ENCODE peak calls at places on chromosomes 2 and 18, in ten cellular contexts. S, N, G, L, J, C, I, Q, M and A are unnamed samples. For H3K4me1 and H3K27me3, the result is how much of the 10 kb centered on the place peaks cover.

GRCh38 chr2:229237270-229237669 is 33.8 kb downstream of the PID1 start:
- DNase-seq in S (no peak), N (no peak), G (no peak), L (no peak), J (no peak), C (no peak), I (no peak), Q (no peak), M (no peak), A (no peak)

GRCh38 chr2:105117565-105117964 is 79.7 kb downstream of the MRPS9 start:
- DNase-seq in S (no peak), N (peak), G (no peak), L (no peak), J (no peak), C (no peak), I (no peak), Q (no peak), M (no peak), A (no peak)

GRCh38 chr18:2406544-2406943 is 164.8 kb downstream of the METTL4 start:
- DNase-seq in S (peak), N (no peak), G (no peak), L (no peak), J (peak), C (no peak), I (peak), Q (no peak), M (no peak), A (no peak)

GRCh38 chr2:26412091-26412673 is 10.5 kb downstream of the DRC1 start:
- DNase-seq in S (peak), N (no peak), G (no peak), L (no peak), J (peak), C (no peak), I (no peak), Q (no peak), M (no peak), A (no peak)

GRCh38 chr2:225122007-225122406 is 79.7 kb upstream of the DOCK10 start:
- DNase-seq in S (no peak), N (peak), G (no peak), L (no peak), J (no peak), C (no peak), I (no peak), Q (no peak), M (no peak), A (no peak)

GRCh38 chr2:113219889-113220641 is 46.3 kb downstream of the PSD4 start:
- DNase-seq in S (peak), N (no peak), G (no peak), L (peak), J (peak), C (peak), I (no peak), Q (peak), M (no peak), A (peak)

GRCh38 chr2:173016451-173016850 is 59.2 kb upstream of the MAP3K20 start:
- DNase-seq in S (no peak), N (no peak), G (no peak), L (no peak), J (no peak), C (no peak), I (no peak), Q (no peak), M (no peak), A (no peak)

GRCh38 chr18:79589601-79590091 is 90.0 kb upstream of the CTDP1 start:
- DNase-seq in S (no peak), N (no peak), G (no peak), L (peak), J (no peak), C (no peak), I (no peak), Q (peak), M (no peak), A (no peak)

GRCh38 chr2:31863867-31864266 is 146.9 kb downstream of the MEMO1 start:
- DNase-seq in S (no peak), N (no peak), G (no peak), L (no peak), J (no peak), C (no peak), I (no peak), Q (no peak), M (no peak), A (no peak)

GRCh38 chr18:26456070-26456491 is 92.3 kb downstream of the KCTD1 start:
- DNase-seq in S (no peak), N (no peak), G (no peak), L (no peak), J (no peak), C (no peak), I (no peak), Q (no peak), M (no peak), A (peak)

GRCh38 chr18:51622676-51623075 is 425.2 kb upstream of the MEX3C start:
- DNase-seq in S (no peak), N (peak), G (no peak), L (no peak), J (no peak), C (no peak), I (no peak), Q (no peak), M (no peak), A (no peak)

GRCh38 chr18:77100751-77101355 is 31.7 kb downstream of the MBP start:
- DNase-seq in S (peak), N (no peak), G (no peak), L (no peak), J (no peak), C (peak), I (no peak), Q (no peak), M (no peak), A (peak)

GRCh38 chr2:26712486-26713465 is 20.3 kb downstream of the KCNK3 start:
- DNase-seq in S (no peak), N (peak), G (no peak), L (no peak), J (no peak), C (no peak), I (no peak), Q (peak), M (no peak), A (no peak)

GRCh38 chr2:235924675-235925063 is 243.5 kb downstream of the GBX2 start:
- DNase-seq in S (no peak), N (no peak), G (no peak), L (no peak), J (no peak), C (no peak), I (no peak), Q (no peak), M (no peak), A (no peak)

GRCh38 chr2:60499651-60500300 is 53.7 kb downstream of the BCL11A start:
- DNase-seq in S (no peak), N (no peak), G (no peak), L (no peak), J (no peak), C (no peak), I (no peak), Q (peak), M (no peak), A (no peak)
- H3K4me1 ChIP-seq in S (under half), N (under half), G (under half), L (under half), J (under half), C (under half), I (under half), Q (under half), M (under half), A (under half)

DNA sequence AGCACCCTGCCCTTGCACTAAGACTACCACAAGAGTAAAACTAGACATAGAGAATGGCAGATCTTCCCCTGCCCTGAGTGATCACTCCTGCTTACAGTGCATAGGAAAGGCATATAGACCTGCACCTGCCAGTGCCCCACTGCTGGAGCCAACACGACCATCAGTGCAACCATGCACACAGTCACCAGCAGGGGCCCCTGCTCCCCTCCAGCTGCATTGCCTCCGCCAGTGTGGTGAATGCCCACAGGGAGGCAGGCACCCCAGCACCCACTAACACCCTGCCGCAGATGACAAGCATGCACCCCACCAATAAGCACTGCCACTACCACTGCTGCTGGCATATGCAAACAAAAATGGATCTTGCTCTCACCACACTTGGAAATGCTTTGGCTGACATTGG is 478.8 kb downstream of the ADCYAP1 start:
- DNase-seq in S (no peak), N (no peak), G (no peak), L (no peak), J (no peak), C (no peak), I (no peak), Q (no peak), M (no peak), A (no peak)
- TF ChIP-seq CTCF in S (no peak), N (no peak), G (no peak), L (no peak), J (no peak), C (no peak), I (no peak), Q (no peak), M (no peak), A (no peak)

DNA sequence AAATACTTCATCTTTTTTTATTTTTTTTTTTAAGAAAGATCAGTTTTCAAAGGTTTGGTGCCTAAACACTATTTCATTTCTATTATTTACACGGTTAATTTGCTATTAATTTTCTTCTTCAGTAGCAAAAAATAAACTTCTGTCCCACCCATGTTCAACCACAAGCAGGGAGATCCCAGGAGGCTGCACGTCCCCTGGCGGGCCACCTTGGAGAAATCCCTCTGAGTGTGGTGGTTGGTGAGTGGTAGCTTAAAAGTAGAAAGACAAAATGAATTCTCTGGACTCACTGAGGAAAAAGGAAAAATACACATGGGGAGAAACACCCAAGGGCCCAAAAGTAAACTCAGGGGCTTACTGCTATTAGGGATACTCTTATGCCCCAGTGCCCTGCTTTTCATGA is 143.5 kb downstream of the DNAH7 start:
- DNase-seq in S (no peak), N (no peak), G (no peak), L (no peak), J (no peak), C (no peak), I (no peak), Q (no peak), M (no peak), A (no peak)
- H3K27me3 ChIP-seq in S (under half), N (under half), G (under half), L (under half), J (under half), C (under half), I (under half), Q (under half), M (under half), A (under half)

DNA sequence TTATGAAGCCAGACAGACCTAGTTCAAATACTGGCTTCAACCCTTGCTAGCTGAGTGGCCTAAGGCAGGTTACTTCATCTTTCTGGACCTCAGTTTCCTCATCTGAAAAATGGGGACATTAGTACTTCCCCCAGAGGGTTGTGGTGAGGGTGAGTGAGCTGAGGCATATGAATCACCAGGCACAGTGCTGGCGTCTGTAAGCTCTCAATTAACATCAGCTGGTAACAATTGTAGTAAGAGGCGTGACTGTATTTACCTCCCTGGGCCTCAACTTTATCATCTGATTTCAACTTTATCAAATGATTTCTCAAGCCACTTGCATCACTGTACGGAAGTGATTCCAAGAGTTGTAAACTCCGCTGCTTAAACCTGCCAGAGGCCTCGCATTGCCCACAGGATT is 53.6 kb upstream of the PKDCC start:
- DNase-seq in S (peak), N (no peak), G (no peak), L (no peak), J (peak), C (no peak), I (peak), Q (no peak), M (no peak), A (no peak)
- H3K4me1 ChIP-seq in S (under half), N (under half), G (under half), L (under half), J (under half), C (under half), I (under half), Q (under half), M (under half), A (under half)

DNA sequence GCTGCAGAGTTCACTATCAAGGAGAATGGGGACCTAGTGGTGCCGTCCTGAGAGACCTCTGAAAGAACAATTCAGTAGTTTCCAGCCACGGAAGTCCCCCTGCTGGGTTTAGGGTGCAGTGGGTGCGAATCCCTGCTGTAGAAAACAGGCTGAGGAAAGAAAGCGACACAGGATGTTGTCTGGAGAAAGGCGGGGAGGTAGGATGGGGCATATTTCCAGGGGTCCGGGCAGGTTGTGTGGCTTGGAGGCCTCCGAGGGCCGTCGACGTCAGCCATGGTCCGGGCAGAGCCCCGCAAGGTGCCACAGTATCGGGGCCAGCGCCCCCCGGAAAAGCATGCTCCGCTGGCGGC is 807 bp upstream of the CREB1 start:
- DNase-seq in S (peak), N (peak), G (peak), L (no peak), J (peak), C (peak), I (no peak), Q (no peak), M (peak), A (no peak)
- TF ChIP-seq CTCF in S (peak), N (no peak), G (no peak), L (no peak), J (peak), C (peak), I (no peak), Q (no peak), M (no peak), A (peak)

GRCh38 chr18:49931760-49932159 is 118.4 kb upstream of the ACAA2 start:
- DNase-seq in S (no peak), N (no peak), G (peak), L (no peak), J (no peak), C (no peak), I (no peak), Q (no peak), M (no peak), A (no peak)

GRCh38 chr18:49935215-49935614 is 121.9 kb upstream of the ACAA2 start:
- DNase-seq in S (no peak), N (no peak), G (peak), L (no peak), J (no peak), C (no peak), I (no peak), Q (no peak), M (no peak), A (no peak)

GRCh38 chr18:49931179-49931578 is 117.8 kb upstream of the ACAA2 start:
- DNase-seq in S (no peak), N (no peak), G (no peak), L (no peak), J (no peak), C (no peak), I (no peak), Q (no peak), M (no peak), A (no peak)

GRCh38 chr18:49934457-49934856 is 121.1 kb upstream of the ACAA2 start:
- DNase-seq in S (peak), N (no peak), G (peak), L (no peak), J (no peak), C (no peak), I (peak), Q (no peak), M (no peak), A (no peak)

DNA sequence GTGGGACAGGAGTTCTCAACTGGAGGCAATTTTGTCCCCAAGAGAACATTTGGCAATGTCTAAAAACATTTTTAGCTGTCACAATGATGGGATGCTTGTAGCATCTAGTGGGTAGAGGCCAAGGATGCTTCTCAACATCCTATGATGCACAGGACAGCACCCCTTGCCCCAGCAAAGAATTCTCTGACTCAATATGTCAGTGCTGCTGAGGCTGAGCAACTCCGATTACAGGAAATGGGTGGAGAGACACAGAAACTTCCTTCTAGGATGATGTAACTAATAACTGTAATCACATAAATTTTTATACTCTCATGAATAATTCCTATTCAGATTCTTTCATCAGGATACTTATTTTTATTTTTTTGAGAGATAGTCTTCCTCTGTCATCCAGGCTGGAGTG is 120.2 kb upstream of the ACAA2 start:
- DNase-seq in S (peak), N (no peak), G (peak), L (no peak), J (no peak), C (no peak), I (peak), Q (no peak), M (no peak), A (peak)
- H3K27me3 ChIP-seq in S (under half), N (under half), G (under half), L (under half), J (under half), C (under half), I (under half), Q (under half), M (under half), A (under half)

DNA sequence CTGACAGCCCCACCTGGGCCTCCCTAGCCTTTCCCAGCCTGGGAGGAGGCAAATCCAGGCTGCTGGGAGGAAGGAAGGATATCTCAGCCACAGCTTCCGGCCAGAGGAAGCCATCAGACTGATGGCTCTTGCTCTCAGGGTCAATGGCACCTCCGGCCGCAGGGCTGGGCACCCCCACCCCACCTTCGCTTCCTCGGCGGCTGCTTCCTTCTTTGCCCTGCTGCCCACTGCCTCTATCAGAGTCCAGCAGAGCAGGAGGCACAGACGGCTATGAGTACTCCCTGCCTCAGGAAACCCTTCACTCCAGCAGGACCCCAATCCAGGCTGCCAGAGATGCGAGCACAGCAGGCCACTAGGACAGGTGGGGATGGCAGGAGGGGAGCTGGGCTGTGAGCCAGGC is 3.3 kb downstream of the SEMA4C start:
- DNase-seq in S (no peak), N (no peak), G (no peak), L (no peak), J (no peak), C (no peak), I (no peak), Q (peak), M (no peak), A (no peak)
- H3K4me1 ChIP-seq in S (under half), N (under half), G (under half), L (under half), J (under half), C (under half), I (under half), Q (half or more), M (under half), A (under half)

GRCh38 chr2:100238471-100238870 is 83.8 kb downstream of the LONRF2 start:
- DNase-seq in S (no peak), N (no peak), G (no peak), L (no peak), J (no peak), C (no peak), I (no peak), Q (no peak), M (no peak), A (no peak)

GRCh38 chr2:100237046-100237615 is 85.2 kb downstream of the LONRF2 start:
- DNase-seq in S (no peak), N (no peak), G (no peak), L (no peak), J (no peak), C (no peak), I (no peak), Q (no peak), M (no peak), A (no peak)

GRCh38 chr2:100239513-100240210 is 82.6 kb downstream of the LONRF2 start:
- DNase-seq in S (no peak), N (no peak), G (peak), L (no peak), J (no peak), C (no peak), I (no peak), Q (no peak), M (no peak), A (no peak)

GRCh38 chr2:100236166-100236565 is 86.1 kb downstream of the LONRF2 start:
- DNase-seq in S (no peak), N (no peak), G (no peak), L (no peak), J (no peak), C (no peak), I (no peak), Q (no peak), M (no peak), A (no peak)

GRCh38 chr2:100237770-100238169 is 84.5 kb downstream of the LONRF2 start:
- DNase-seq in S (no peak), N (no peak), G (peak), L (no peak), J (no peak), C (no peak), I (no peak), Q (no peak), M (no peak), A (no peak)
- TF ChIP-seq CTCF in S (no peak), N (no peak), G (no peak), L (no peak), J (no peak), C (peak), I (no peak), Q (no peak), M (no peak), A (no peak)